ENCODE peak calls at places on chromosomes 11 and 22, in four cellular contexts. I is cardiac muscle cell, L is OCI-LY7, U is GM10248. W is an unnamed sample.

GRCh38 chr22:32674925-32675825 is 126.3 kb upstream of the TIMP3 start:
- DNase-seq in U (no peak), L (no peak), I (no peak), W (no peak)

GRCh38 chr11:122981388-122982264 is at the start of gene BSX:
- DNase-seq in L (peak; percentile 24), U (peak; percentile 64), I (peak; percentile 92), W (peak; percentile 41)

GRCh38 chr22:44721206-44721605 is 19.2 kb downstream of the PRR5 start:
- DNase-seq in U (no peak), I (peak; percentile 64), L (peak; percentile 14), W (no peak)

GRCh38 chr22:41596776-41597634 is 7.4 kb upstream of the PMM1 start:
- DNase-seq in L (peak; percentile 45), U (peak; percentile 45), I (peak; percentile 81), W (peak; percentile 72)

GRCh38 chr11:45802531-45803317 is 2.2 kb upstream of the SLC35C1 start:
- DNase-seq in L (no peak), U (no peak), I (no peak), W (no peak)

GRCh38 chr11:76744186-76745058 is 38.7 kb upstream of the TSKU start:
- DNase-seq in U (no peak), L (no peak), I (no peak), W (no peak)

GRCh38 chr11:76512851-76513653 is 68.2 kb downstream of the EMSY start:
- DNase-seq in U (no peak), I (peak; percentile 29), L (peak; percentile 32), W (no peak)

GRCh38 chr11:20937826-20938225 is 268.4 kb downstream of the NELL1 start:
- DNase-seq in L (no peak), U (no peak), I (no peak), W (no peak)

GRCh38 chr11:114348200-114349191 is 51.8 kb downstream of the C11orf71 start:
- DNase-seq in I (peak; percentile 76), L (peak; percentile 49), U (no peak), W (peak; percentile 59)

GRCh38 chr11:1862588-1863351 is 9.9 kb downstream of the LSP1 start:
- DNase-seq in L (no peak), I (no peak), U (no peak), W (peak; percentile 32)

DNA sequence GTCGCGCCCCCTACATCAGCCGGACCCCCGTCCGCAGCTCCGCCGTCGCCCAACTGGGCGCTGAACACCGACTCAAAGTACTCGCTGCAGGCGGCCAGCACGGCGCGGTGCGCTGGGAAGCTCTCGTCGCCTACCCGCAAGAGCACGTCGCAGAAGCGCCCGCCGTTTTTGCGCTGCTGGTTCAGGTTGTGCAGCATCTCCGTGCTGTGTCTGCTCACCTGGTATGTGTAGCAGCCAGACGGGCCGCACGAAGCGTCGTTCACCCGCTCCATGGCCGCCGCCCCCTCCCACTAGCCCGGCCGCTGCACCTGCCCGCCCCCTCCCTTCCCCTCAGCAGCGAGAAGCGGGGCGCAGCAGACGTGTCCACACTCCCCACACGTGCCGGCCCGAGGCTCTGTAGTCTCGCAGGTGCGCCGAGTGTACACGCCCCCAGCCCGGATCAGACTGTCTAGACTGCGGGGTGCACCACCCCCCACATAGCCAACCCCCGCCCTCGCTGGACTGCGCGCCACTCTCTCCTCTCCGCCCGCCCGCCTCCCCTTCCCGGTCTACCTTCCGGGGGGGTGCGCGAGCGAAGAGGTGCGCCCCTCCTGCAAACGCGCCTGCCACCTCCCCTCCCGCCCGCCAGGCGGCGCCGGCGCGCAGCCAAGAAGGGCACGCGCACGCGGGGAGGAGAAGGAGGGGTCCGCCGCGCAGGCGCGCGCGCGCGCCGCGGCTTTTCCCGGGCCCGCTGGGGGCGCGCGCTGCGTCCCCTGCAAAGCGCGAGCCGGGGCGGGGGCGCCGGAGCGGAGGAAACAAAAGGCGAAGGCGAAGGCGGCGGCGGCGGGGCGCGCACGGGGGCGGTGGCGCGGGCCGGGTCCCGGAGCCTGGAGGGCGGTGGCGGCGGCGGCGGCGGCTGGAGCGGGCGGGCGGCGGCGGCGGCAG is 553 bp downstream of the PATZ1 start:
- DNase-seq in U (peak; percentile 94), I (peak; percentile 95), L (peak; percentile 96), W (peak; percentile 88)
- TF ChIP-seq CTCF in U (peak; percentile 96), I (peak; percentile 71), L (peak; percentile 80), W (peak; percentile 95)

GRCh38 chr11:3205261-3206127 is 13.1 kb downstream of the MRGPRG start:
- DNase-seq in L (no peak), I (no peak), U (no peak), W (no peak)

GRCh38 chr11:3202759-3203158 is 15.9 kb downstream of the MRGPRG start:
- DNase-seq in I (no peak), L (no peak), U (no peak), W (no peak)

GRCh38 chr11:3206128-3206921 is 12.3 kb downstream of the MRGPRG start:
- DNase-seq in U (no peak), L (no peak), I (no peak), W (no peak)

GRCh38 chr11:3203221-3204043 is 15.2 kb downstream of the MRGPRG start:
- DNase-seq in I (peak; percentile 73), L (no peak), U (no peak), W (peak; percentile 24)

DNA sequence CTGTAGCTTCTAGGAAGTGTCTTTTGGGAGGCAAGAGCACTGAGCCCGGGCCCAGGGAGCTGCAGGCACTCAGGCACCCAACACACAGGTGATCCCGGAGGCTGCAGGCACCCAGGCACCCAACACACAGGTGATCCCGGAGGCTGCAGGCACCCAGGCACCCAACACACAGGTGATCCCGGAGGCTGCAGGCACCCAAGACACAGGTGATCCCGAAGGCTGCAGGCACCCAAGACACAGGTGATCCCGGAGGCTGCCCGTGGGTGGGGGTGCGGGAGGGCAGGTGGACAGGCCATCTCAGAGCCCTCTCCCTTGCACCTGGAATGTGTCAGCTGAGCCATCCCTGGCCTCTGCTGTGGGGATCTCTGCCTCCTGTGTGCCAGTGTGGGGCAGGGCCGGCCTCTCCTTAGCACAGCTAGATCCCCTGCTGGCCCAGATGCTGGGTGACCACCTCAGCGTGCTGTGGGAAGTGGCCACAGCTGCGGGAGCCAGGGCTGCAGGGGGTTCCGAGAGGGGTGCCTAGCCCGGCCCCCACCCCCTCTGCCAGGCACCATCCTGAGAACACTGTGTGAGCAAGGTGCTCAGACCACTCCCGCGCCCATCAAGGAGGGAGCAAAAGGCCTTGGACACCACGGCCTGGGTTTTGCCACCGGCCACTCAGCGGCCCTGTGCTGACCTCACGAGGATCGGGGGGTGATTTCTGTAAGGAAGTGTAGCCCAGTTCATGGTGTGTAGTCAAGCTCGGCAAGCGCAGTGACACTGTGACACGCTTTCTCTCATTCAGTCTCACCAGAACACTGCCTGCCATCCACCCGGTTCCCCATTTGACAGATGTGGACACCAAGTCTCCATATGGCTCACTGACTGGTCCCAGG is 14.2 kb downstream of the MRGPRG start:
- DNase-seq in U (no peak), L (no peak), I (no peak), W (no peak)
- TF ChIP-seq CTCF in U (no peak), L (no peak), I (no peak), W (no peak)

DNA sequence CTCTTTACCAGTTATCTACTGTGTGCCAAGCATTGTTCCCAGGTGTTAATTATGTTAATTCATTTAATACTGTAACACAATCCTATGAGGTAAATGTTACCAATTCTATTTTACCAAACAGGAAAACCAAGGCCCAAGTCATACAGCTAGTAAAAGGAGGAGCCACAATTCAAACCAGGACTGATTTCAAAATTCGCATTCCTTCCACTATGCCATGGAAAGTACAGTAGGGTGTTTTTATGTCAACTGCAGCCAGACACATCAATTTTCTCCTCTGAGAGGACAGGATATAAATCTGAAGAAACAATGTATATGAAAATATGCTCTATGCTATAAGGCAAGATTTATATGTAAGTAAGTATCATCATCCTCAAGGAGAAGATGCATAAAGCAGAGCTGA is 104.3 kb downstream of the RPL27A start:
- DNase-seq in I (no peak), L (no peak), U (no peak), W (no peak)
- TF ChIP-seq CTCF in I (peak; percentile 38), L (no peak), U (no peak), W (no peak)

GRCh38 chr11:60840711-60841430 is 1.0 kb upstream of the CCDC86 start:
- DNase-seq in U (no peak), L (no peak), I (no peak), W (no peak)

GRCh38 chr11:60834742-60835141 is 7.2 kb upstream of the CCDC86 start:
- DNase-seq in L (no peak), I (no peak), U (no peak), W (no peak)

GRCh38 chr11:60836866-60837510 is 4.9 kb upstream of the CCDC86 start:
- DNase-seq in L (no peak), I (peak; percentile 13), U (no peak), W (no peak)

GRCh38 chr11:60835472-60835871 is 6.4 kb upstream of the CCDC86 start:
- DNase-seq in I (no peak), U (no peak), L (no peak), W (no peak)

DNA sequence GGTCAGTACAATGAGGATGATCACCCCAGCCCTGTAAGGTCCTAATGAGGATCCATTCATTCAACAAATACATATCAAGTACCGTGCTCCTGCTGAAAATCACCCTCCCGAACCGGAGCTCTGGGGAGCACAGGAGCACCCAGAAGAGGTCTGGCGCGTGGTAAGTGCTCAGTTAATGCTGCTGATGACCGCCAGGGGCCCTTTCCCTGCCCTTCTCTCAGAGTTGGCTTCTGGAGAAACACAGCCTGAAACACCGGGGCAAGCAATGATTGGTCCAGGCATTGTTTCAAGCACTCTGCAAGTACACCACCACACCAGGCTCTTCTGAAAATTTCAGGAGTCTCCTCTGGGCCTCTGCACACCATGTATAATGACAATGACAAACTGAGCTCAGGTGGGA is 3.8 kb upstream of the CCDC86 start:
- DNase-seq in I (peak; percentile 23), U (no peak), L (peak; percentile 36), W (no peak)
- TF ChIP-seq CTCF in I (peak; percentile 52), U (no peak), L (peak; percentile 57), W (no peak)

GRCh38 chr22:22812031-22812905 is 75.3 kb upstream of the IGLL5 start:
- DNase-seq in I (no peak), L (peak; percentile 76), U (no peak), W (no peak)

GRCh38 chr22:22810471-22810870 is 77.1 kb upstream of the IGLL5 start:
- DNase-seq in L (no peak), U (no peak), I (no peak), W (peak; percentile 15)

GRCh38 chr22:22811016-22812009 is 76.3 kb upstream of the IGLL5 start:
- DNase-seq in L (peak; percentile 60), I (no peak), U (no peak), W (no peak)

GRCh38 chr22:22813126-22814075 is 74.2 kb upstream of the IGLL5 start:
- DNase-seq in I (no peak), U (no peak), L (no peak), W (no peak)

GRCh38 chr22:22810018-22810427 is 77.6 kb upstream of the IGLL5 start:
- DNase-seq in I (no peak), U (peak; percentile 53), L (peak; percentile 77), W (peak; percentile 56)
- TF ChIP-seq CTCF in I (peak; percentile 72), U (peak; percentile 61), L (peak; percentile 89), W (no peak)